ENCODE peak calls at places on chromosomes 12 and 14, in ten cellular contexts. I is breast epithelium; Y is mesendoderm; N is IMR-90; J is stomach; A is CD8-positive, alpha-beta T cell; O is K562; C is heart left ventricle; W is fibroblast of lung; P is psoas muscle. F is an unnamed sample. For H3K27me3 and H3K4me1, the result is how much of the 10 kb centered on the place peaks cover.

GRCh38 chr12:109577311-109577710 is 3.7 kb downstream of the MVK start:
- DNase-seq in I (no peak), Y (no peak), J (no peak), N (no peak), C (no peak), A (no peak), O (no peak), W (no peak), P (no peak), F (no peak)

GRCh38 chr12:68317047-68317667 is 15.0 kb downstream of the MDM1 start:
- DNase-seq in P (no peak), N (peak), A (peak), C (no peak), W (peak), O (peak), Y (peak), I (no peak), J (no peak), F (no peak)

GRCh38 chr12:58592817-58593216 is 327.5 kb downstream of the LRIG3 start:
- DNase-seq in W (peak), C (no peak), I (no peak), A (no peak), Y (no peak), J (no peak), N (no peak), P (no peak), O (no peak), F (no peak)

GRCh38 chr12:74227846-74228545 is 309.6 kb upstream of the ATXN7L3B start:
- DNase-seq in O (no peak), W (no peak), A (no peak), C (no peak), Y (no peak), P (no peak), J (no peak), I (no peak), N (no peak), F (no peak)

GRCh38 chr12:117595751-117596150 is 234.3 kb upstream of the NOS1 start:
- DNase-seq in C (no peak), J (no peak), A (no peak), O (no peak), Y (no peak), P (no peak), N (no peak), I (no peak), W (no peak), F (no peak)

GRCh38 chr12:104213952-104214351 is 1.6 kb upstream of the TXNRD1 start:
- DNase-seq in I (peak), P (no peak), O (no peak), C (no peak), N (peak), Y (no peak), J (no peak), W (peak), A (no peak), F (no peak)

GRCh38 chr14:72894623-72895378 is 900 bp upstream of the DPF3 start:
- DNase-seq in I (no peak), P (peak), J (no peak), W (peak), Y (peak), C (peak), A (peak), N (no peak), O (peak), F (no peak)

GRCh38 chr12:132494294-132495164 is 4.6 kb downstream of the FBRSL1 start:
- DNase-seq in O (peak), A (no peak), W (no peak), N (no peak), P (no peak), C (no peak), Y (no peak), I (peak), J (peak), F (no peak)

GRCh38 chr12:3483089-3483488 is 7.9 kb upstream of the PRMT8 start:
- DNase-seq in Y (peak), P (no peak), W (no peak), I (no peak), C (no peak), N (no peak), O (no peak), J (no peak), A (no peak), F (no peak)

GRCh38 chr14:68784298-68784910 is 8.5 kb downstream of the ZFP36L1 start:
- DNase-seq in A (no peak), J (peak), W (peak), N (no peak), C (peak), Y (no peak), I (peak), P (peak), O (no peak), F (no peak)

GRCh38 chr12:112847708-112848337 is 56.3 kb downstream of the RPH3A start:
- DNase-seq in I (no peak), P (no peak), A (no peak), J (no peak), Y (peak), N (no peak), W (no peak), C (no peak), O (no peak), F (no peak)

GRCh38 chr12:42094277-42094676 is 50.4 kb downstream of the GXYLT1 start:
- DNase-seq in A (peak), O (peak), C (no peak), W (peak), Y (peak), N (peak), P (no peak), I (no peak), J (no peak), F (no peak)

GRCh38 chr12:3842517-3842916 is 30.7 kb downstream of the PARP11 start:
- DNase-seq in A (no peak), C (no peak), J (no peak), I (no peak), O (no peak), W (no peak), N (no peak), Y (no peak), P (no peak), F (no peak)

GRCh38 chr14:33271216-33271615 is 332.5 kb downstream of the NPAS3 start:
- DNase-seq in W (peak), Y (peak), C (no peak), I (no peak), A (no peak), O (no peak), J (no peak), N (no peak), P (no peak), F (no peak)

GRCh38 chr12:84636801-84637285 is 275.8 kb downstream of the SLC6A15 start:
- DNase-seq in P (no peak), N (peak), I (no peak), Y (peak), C (no peak), A (no peak), O (no peak), J (no peak), W (peak), F (no peak)

GRCh38 chr14:70422538-70422937 is 5.6 kb upstream of the SYNJ2BP start:
- DNase-seq in C (no peak), Y (no peak), N (peak), P (no peak), W (no peak), A (no peak), I (no peak), J (no peak), O (no peak), F (no peak)

GRCh38 chr12:117363953-117364486 is 2.6 kb upstream of the NOS1 start:
- DNase-seq in I (no peak), O (no peak), P (no peak), N (no peak), J (no peak), Y (peak), C (no peak), A (no peak), W (no peak), F (no peak)

GRCh38 chr14:89720076-89720687 is 234.3 kb downstream of the EFCAB11 start:
- DNase-seq in Y (no peak), A (no peak), W (no peak), J (no peak), O (no peak), N (no peak), P (no peak), I (no peak), C (no peak), F (no peak)

GRCh38 chr12:94844452-94844851 is 159.0 kb downstream of the NDUFA12 start:
- DNase-seq in C (no peak), J (no peak), O (no peak), N (no peak), A (no peak), Y (no peak), W (no peak), P (no peak), I (no peak), F (no peak)

GRCh38 chr12:52308807-52309425 is 12.3 kb downstream of the KRT83 start:
- DNase-seq in W (no peak), O (no peak), P (no peak), C (no peak), I (no peak), J (no peak), A (no peak), Y (no peak), N (no peak), F (no peak)
- H3K27me3 ChIP-seq in W (half or more), O (under half), P (under half), C (under half), I (under half), J (under half), A (under half), Y (under half), N (half or more), F (under half)

GRCh38 chr12:92556622-92557421 is 146.0 kb upstream of the PLEKHG7 start:
- DNase-seq in W (no peak), P (no peak), O (no peak), I (no peak), N (no peak), C (no peak), J (no peak), A (no peak), Y (no peak), F (no peak)
- H3K4me1 ChIP-seq in W (under half), P (under half), O (under half), I (under half), N (under half), C (under half), J (half or more), A (under half), Y (under half), F (under half)

DNA sequence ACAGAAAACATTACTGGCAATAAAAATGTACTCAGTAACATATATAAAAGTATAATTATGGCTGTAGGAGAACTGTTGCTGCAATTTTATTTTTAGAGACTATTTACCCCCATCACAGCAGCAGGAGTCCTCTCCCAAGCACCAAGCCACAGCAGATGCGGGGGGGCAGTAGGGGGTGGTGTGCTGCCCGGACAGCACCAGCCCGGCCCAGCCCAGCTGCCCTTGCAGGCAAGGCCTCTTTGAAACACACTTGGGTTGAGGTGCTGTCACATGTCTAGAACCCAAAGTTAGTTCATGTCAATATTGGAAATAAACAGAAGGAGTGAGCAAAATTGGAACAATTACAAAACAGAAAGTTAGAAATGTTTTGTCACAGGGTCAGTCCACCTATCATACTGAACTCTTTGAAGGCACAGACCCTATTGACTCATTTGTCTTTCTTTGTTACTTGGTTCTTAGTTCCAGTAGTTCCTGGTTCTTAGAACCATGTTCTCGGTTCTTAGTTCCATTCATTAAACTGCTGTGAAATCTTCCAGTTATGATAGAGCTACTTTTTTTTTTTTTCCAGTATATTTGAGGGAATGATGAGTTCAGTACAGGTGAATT is 22.7 kb downstream of the CCNK start:
- DNase-seq in Y (no peak), O (no peak), N (no peak), C (no peak), W (no peak), I (no peak), J (no peak), A (no peak), P (peak), F (no peak)
- H3K27me3 ChIP-seq in Y (under half), O (under half), N (under half), C (under half), W (under half), I (under half), J (under half), A (under half), P (under half), F (under half)

GRCh38 chr12:54388214-54389138 is 3.9 kb upstream of the ZNF385A start:
- DNase-seq in W (no peak), J (no peak), I (no peak), P (peak), O (peak), A (no peak), Y (peak), N (no peak), C (no peak), F (no peak)
- H3K4me1 ChIP-seq in W (under half), J (under half), I (under half), P (under half), O (half or more), A (under half), Y (half or more), N (under half), C (under half), F (half or more)

GRCh38 chr14:105700622-105701288 is 174.4 kb downstream of the TMEM121 start:
- DNase-seq in I (no peak), Y (no peak), C (no peak), P (no peak), N (no peak), W (no peak), O (no peak), J (no peak), A (no peak), F (no peak)
- H3K27me3 ChIP-seq in I (under half), Y (under half), C (under half), P (under half), N (under half), W (under half), O (under half), J (under half), A (under half), F (under half)

GRCh38 chr12:88733003-88733402 is 152.7 kb upstream of the KITLG start:
- DNase-seq in A (no peak), P (no peak), O (no peak), I (no peak), N (no peak), J (no peak), Y (no peak), C (no peak), W (no peak), F (no peak)

GRCh38 chr12:88737838-88738472 is 157.7 kb upstream of the KITLG start:
- DNase-seq in C (no peak), A (no peak), O (no peak), W (no peak), P (no peak), J (peak), I (no peak), Y (no peak), N (no peak), F (no peak)

GRCh38 chr12:88736031-88736430 is 155.8 kb upstream of the KITLG start:
- DNase-seq in I (no peak), W (no peak), J (no peak), O (no peak), C (no peak), P (no peak), Y (no peak), A (no peak), N (no peak), F (no peak)
- H3K4me1 ChIP-seq in I (under half), W (under half), J (under half), O (under half), C (under half), P (under half), Y (under half), A (under half), N (under half), F (under half)

GRCh38 chr12:38162708-38163441 is 153.7 kb upstream of the ALG10B start:
- DNase-seq in W (no peak), P (peak), O (no peak), Y (no peak), I (no peak), C (no peak), N (no peak), A (no peak), J (no peak), F (no peak)
- H3K27me3 ChIP-seq in W (under half), P (under half), O (under half), Y (under half), I (under half), C (under half), N (under half), A (under half), J (under half), F (under half)

GRCh38 chr12:124684971-124685688 is 117.7 kb upstream of the NCOR2 start:
- DNase-seq in I (peak), C (no peak), Y (no peak), N (peak), O (no peak), A (no peak), P (no peak), J (no peak), W (peak), F (no peak)

GRCh38 chr12:124685689-124685993 is 118.2 kb upstream of the NCOR2 start:
- DNase-seq in W (no peak), A (no peak), P (no peak), C (no peak), I (no peak), Y (no peak), J (no peak), N (no peak), O (no peak), F (no peak)

GRCh38 chr12:124683330-124683662 is 115.9 kb upstream of the NCOR2 start:
- DNase-seq in C (peak), P (no peak), A (no peak), O (no peak), N (peak), W (peak), I (no peak), J (peak), Y (peak), F (no peak)

GRCh38 chr12:124683725-124684124 is 116.3 kb upstream of the NCOR2 start:
- DNase-seq in N (no peak), P (no peak), J (no peak), A (no peak), O (no peak), C (peak), W (no peak), I (no peak), Y (no peak), F (no peak)

GRCh38 chr12:124684496-124684895 is 117.1 kb upstream of the NCOR2 start:
- DNase-seq in A (no peak), J (no peak), Y (no peak), W (no peak), N (peak), O (no peak), P (no peak), C (no peak), I (no peak), F (no peak)
- H3K4me1 ChIP-seq in A (under half), J (half or more), Y (under half), W (under half), N (under half), O (under half), P (under half), C (under half), I (under half), F (half or more)

F was measured in esophagus squamous epithelium.